ENCODE peak calls at places on chromosomes 1 and 21, in ten cellular contexts. J is NAMALWA; R is retina; X is transverse colon; Y is HS-27A; S is AG09319; W is fibroblast of villous mesenchyme; N is stimulated activated CD4-positive, alpha-beta T cell treated with anti-CD3 and anti-CD28 coated beads, Interleukin-1b, Interleukin-23, amount 100 ng/mL, for 24 hours; O is fibroblast of lung; V is left cardiac atrium. E is an unnamed sample.

GRCh38 chr1:113616201-113616600 is 143.1 kb downstream of the PHTF1 start:
- DNase-seq in J (no peak), R (no peak), X (no peak), Y (no peak), S (no peak), W (no peak), N (no peak), O (peak), V (no peak), E (no peak)

GRCh38 chr1:53442297-53442696 is 16.9 kb upstream of the DMRTB1 start:
- DNase-seq in J (peak), R (no peak), X (no peak), Y (no peak), S (no peak), W (peak), N (no peak), O (peak), V (no peak), E (no peak)

GRCh38 chr1:211574705-211575104 is 4.3 kb downstream of the SLC30A1 start:
- DNase-seq in J (no peak), R (no peak), X (no peak), Y (no peak), S (no peak), W (no peak), N (no peak), O (peak), V (no peak), E (no peak)

GRCh38 chr21:44869860-44870747 is 3.4 kb downstream of the PTTG1IP start:
- DNase-seq in J (no peak), R (no peak), X (peak), Y (peak), S (peak), W (peak), N (no peak), O (peak), V (peak), E (no peak)

GRCh38 chr1:154014154-154014910 is 23.8 kb downstream of the RPS27 start:
- DNase-seq in J (no peak), R (no peak), X (no peak), Y (no peak), S (no peak), W (peak), N (no peak), O (peak), V (no peak), E (no peak)

GRCh38 chr1:46948629-46949282 is 7.5 kb upstream of the CYP4A11 start:
- DNase-seq in J (no peak), R (no peak), X (peak), Y (no peak), S (no peak), W (no peak), N (no peak), O (no peak), V (no peak), E (no peak)

GRCh38 chr1:230899845-230900251 is 31.5 kb upstream of the C1orf198 start:
- DNase-seq in J (no peak), R (no peak), X (no peak), Y (peak), S (peak), W (peak), N (no peak), O (peak), V (no peak), E (no peak)

GRCh38 chr1:10431065-10431730 is 965 bp downstream of the CENPS start:
- DNase-seq in J (peak), R (no peak), X (no peak), Y (peak), S (no peak), W (peak), N (no peak), O (no peak), V (no peak), E (no peak)

GRCh38 chr1:156214024-156214748 is 1.4 kb downstream of the PMF1 start:
- DNase-seq in J (no peak), R (no peak), X (no peak), Y (no peak), S (no peak), W (no peak), N (no peak), O (peak), V (no peak), E (no peak)

GRCh38 chr1:231611851-231612250 is 14.7 kb upstream of the DISC1 start:
- DNase-seq in J (no peak), R (no peak), X (no peak), Y (no peak), S (no peak), W (no peak), N (no peak), O (no peak), V (no peak), E (no peak)

GRCh38 chr1:61299468-61299867 is 217.1 kb downstream of the NFIA start:
- DNase-seq in J (no peak), R (no peak), X (no peak), Y (no peak), S (no peak), W (no peak), N (no peak), O (no peak), V (no peak), E (no peak)

E was measured in left colon.